ENCODE peak calls at places on chromosomes 16 and 17, in eight cellular contexts. One of them, this sample, is unnamed. For H3K4me1, the result is how much of the 10 kb centered on the place peaks cover.

GRCh38 chr16:590165-590874 is 454 bp downstream of the RAB40C start:
- DNase-seq in CD8-positive, alpha-beta T cell: peak
- DNase-seq in colonic mucosa: no peak
- DNase-seq in thoracic aorta: no peak
- DNase-seq in CD8-positive, alpha-beta memory T cell: no peak
- DNase-seq in adrenal gland: no peak
- DNase-seq in heart left ventricle: no peak
- DNase-seq in HCT116: no peak
- DNase-seq in this sample: no peak

GRCh38 chr16:3735541-3735940 is 18.2 kb upstream of the TRAP1 start:
- DNase-seq in colonic mucosa: no peak
- DNase-seq in HCT116: no peak
- DNase-seq in heart left ventricle: no peak
- DNase-seq in thoracic aorta: no peak
- DNase-seq in adrenal gland: no peak
- DNase-seq in CD8-positive, alpha-beta memory T cell: no peak
- DNase-seq in CD8-positive, alpha-beta T cell: no peak
- DNase-seq in this sample: no peak

GRCh38 chr17:1754430-1755112 is 7.3 kb upstream of the SERPINF1 start:
- DNase-seq in CD8-positive, alpha-beta memory T cell: no peak
- DNase-seq in thoracic aorta: no peak
- DNase-seq in colonic mucosa: no peak
- DNase-seq in heart left ventricle: no peak
- DNase-seq in CD8-positive, alpha-beta T cell: no peak
- DNase-seq in HCT116: no peak
- DNase-seq in adrenal gland: no peak
- DNase-seq in this sample: no peak

GRCh38 chr16:23514381-23515152 is 4.3 kb upstream of the GGA2 start:
- DNase-seq in CD8-positive, alpha-beta memory T cell: no peak
- DNase-seq in HCT116: no peak
- DNase-seq in heart left ventricle: no peak
- DNase-seq in thoracic aorta: no peak
- DNase-seq in CD8-positive, alpha-beta T cell: peak
- DNase-seq in adrenal gland: no peak
- DNase-seq in colonic mucosa: no peak
- DNase-seq in this sample: no peak

GRCh38 chr17:43779145-43780125 is 658 bp upstream of the DUSP3 start:
- DNase-seq in thoracic aorta: no peak
- DNase-seq in colonic mucosa: no peak
- DNase-seq in HCT116: peak
- DNase-seq in adrenal gland: no peak
- DNase-seq in CD8-positive, alpha-beta memory T cell: no peak
- DNase-seq in heart left ventricle: no peak
- DNase-seq in CD8-positive, alpha-beta T cell: no peak
- DNase-seq in this sample: no peak

GRCh38 chr16:83992624-83993023 is 24.6 kb downstream of the NECAB2 start:
- DNase-seq in heart left ventricle: peak
- DNase-seq in colonic mucosa: no peak
- DNase-seq in CD8-positive, alpha-beta T cell: no peak
- DNase-seq in CD8-positive, alpha-beta memory T cell: no peak
- DNase-seq in HCT116: no peak
- DNase-seq in adrenal gland: peak
- DNase-seq in thoracic aorta: no peak
- DNase-seq in this sample: no peak

GRCh38 chr17:37507108-37507507 is 17.4 kb downstream of the DUSP14 start:
- DNase-seq in colonic mucosa: no peak
- DNase-seq in CD8-positive, alpha-beta T cell: no peak
- DNase-seq in thoracic aorta: no peak
- DNase-seq in adrenal gland: no peak
- DNase-seq in heart left ventricle: no peak
- DNase-seq in CD8-positive, alpha-beta memory T cell: no peak
- DNase-seq in HCT116: no peak
- DNase-seq in this sample: no peak

GRCh38 chr17:60554377-60554788 is 28.3 kb upstream of the APPBP2 start:
- DNase-seq in adrenal gland: peak
- DNase-seq in CD8-positive, alpha-beta memory T cell: no peak
- DNase-seq in HCT116: no peak
- DNase-seq in colonic mucosa: no peak
- DNase-seq in heart left ventricle: no peak
- DNase-seq in CD8-positive, alpha-beta T cell: no peak
- DNase-seq in thoracic aorta: no peak
- DNase-seq in this sample: no peak

GRCh38 chr17:31726980-31727427 is 132.0 kb downstream of the COPRS start:
- DNase-seq in CD8-positive, alpha-beta T cell: no peak
- DNase-seq in HCT116: no peak
- DNase-seq in heart left ventricle: no peak
- DNase-seq in adrenal gland: no peak
- DNase-seq in thoracic aorta: no peak
- DNase-seq in CD8-positive, alpha-beta memory T cell: no peak
- DNase-seq in colonic mucosa: no peak
- DNase-seq in this sample: no peak

GRCh38 chr16:16141141-16141540 is 82.2 kb downstream of the ABCC6 start:
- DNase-seq in thoracic aorta: no peak
- DNase-seq in adrenal gland: no peak
- DNase-seq in colonic mucosa: no peak
- DNase-seq in heart left ventricle: no peak
- DNase-seq in CD8-positive, alpha-beta memory T cell: no peak
- DNase-seq in CD8-positive, alpha-beta T cell: no peak
- DNase-seq in HCT116: no peak
- DNase-seq in this sample: no peak

GRCh38 chr17:74437702-74438101 is 5.8 kb downstream of the GPRC5C start:
- DNase-seq in adrenal gland: no peak
- DNase-seq in colonic mucosa: no peak
- DNase-seq in CD8-positive, alpha-beta T cell: no peak
- DNase-seq in CD8-positive, alpha-beta memory T cell: no peak
- DNase-seq in HCT116: peak
- DNase-seq in thoracic aorta: no peak
- DNase-seq in heart left ventricle: no peak
- DNase-seq in this sample: no peak

GRCh38 chr16:629289-630023 is 1.3 kb upstream of the WFIKKN1 start:
- DNase-seq in adrenal gland: no peak
- DNase-seq in heart left ventricle: no peak
- DNase-seq in CD8-positive, alpha-beta memory T cell: no peak
- DNase-seq in thoracic aorta: no peak
- DNase-seq in colonic mucosa: peak
- DNase-seq in HCT116: no peak
- DNase-seq in CD8-positive, alpha-beta T cell: no peak
- DNase-seq in this sample: no peak

DNA sequence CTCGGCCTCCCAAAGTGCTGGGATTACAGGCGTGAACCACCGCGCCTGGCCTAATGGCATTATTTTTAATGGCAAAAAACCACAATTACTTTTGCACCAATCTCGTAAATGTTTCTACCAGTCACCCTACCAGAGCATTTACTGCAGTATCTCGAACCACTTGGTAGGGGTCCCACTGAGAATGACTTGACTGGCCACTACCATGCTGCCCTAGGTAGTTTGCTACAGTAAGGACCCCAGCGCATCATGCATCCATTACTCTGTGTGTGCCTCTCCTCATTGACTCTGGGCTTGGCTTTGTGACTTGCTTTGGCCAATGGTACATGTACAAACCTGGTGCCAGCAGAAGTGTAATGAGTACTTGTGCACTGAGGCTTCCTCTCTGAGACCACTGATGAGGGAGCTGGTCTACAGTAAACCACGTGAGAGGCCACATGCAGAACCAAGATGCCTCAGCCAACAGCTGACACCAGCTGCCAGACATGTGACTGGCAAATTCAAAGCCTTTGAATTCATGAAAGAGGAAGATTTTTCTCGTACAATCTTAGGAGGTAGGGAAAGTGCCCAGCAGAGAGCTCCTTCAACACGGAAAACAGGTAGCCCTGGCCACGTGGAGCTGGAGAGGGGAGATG is 421.7 kb upstream of the C16orf82 start:
- DNase-seq in colonic mucosa: no peak
- DNase-seq in heart left ventricle: no peak
- DNase-seq in thoracic aorta: no peak
- DNase-seq in CD8-positive, alpha-beta memory T cell: no peak
- DNase-seq in CD8-positive, alpha-beta T cell: no peak
- DNase-seq in adrenal gland: no peak
- DNase-seq in HCT116: no peak
- DNase-seq in this sample: no peak
- H3K27ac ChIP-seq in colonic mucosa: no peak
- H3K27ac ChIP-seq in heart left ventricle: no peak
- H3K27ac ChIP-seq in thoracic aorta: no peak
- H3K27ac ChIP-seq in CD8-positive, alpha-beta memory T cell: no peak
- H3K27ac ChIP-seq in CD8-positive, alpha-beta T cell: no peak
- H3K27ac ChIP-seq in adrenal gland: no peak
- H3K27ac ChIP-seq in HCT116: no peak
- H3K27ac ChIP-seq in this sample: no peak

DNA sequence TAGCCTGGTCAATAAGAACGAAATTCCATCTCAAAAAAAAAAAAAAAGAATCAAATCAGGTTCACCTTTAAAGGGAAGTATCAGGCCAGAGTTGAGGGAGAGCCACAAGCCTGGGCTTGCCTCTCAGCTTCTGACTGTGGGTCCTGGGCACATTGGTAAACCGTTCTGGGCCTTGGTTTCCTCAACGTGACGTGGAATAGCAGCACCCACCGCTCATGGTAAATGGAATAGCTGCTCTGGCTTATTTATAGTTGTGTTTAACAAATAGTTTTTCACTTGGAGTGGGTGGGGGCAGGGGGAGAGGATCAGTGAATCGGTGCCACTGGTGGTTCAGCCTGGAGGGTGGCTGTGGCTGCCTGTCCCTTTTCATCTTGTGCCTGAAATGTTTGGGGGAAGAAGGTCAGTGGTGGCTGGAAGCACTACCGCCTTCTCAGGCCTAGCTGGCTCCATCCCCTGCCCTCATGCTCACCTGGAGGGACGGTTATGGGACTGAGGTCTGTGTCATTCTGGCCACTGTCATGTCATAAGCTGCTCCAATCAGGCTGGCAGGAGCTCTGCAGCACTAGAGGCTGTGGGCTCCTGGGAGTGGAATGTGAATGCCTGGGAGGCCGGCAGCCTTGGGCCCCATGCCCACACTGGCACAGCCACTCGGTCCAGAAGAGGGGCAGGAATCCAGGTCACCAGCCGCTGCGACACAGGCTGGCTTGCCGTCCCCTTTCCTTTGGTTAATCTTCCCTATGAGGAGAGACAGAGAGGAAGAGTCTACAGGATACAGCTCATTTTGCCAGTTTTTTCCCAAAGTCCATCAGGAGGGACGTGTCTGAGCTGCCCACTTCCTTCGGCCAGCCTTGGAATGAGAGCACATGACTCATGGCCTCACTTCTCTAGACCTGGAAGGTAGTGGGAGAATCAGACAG is 27.0 kb downstream of the CCR7 start:
- DNase-seq in thoracic aorta: no peak
- DNase-seq in HCT116: no peak
- DNase-seq in adrenal gland: peak
- DNase-seq in heart left ventricle: peak
- DNase-seq in CD8-positive, alpha-beta T cell: peak
- DNase-seq in CD8-positive, alpha-beta memory T cell: no peak
- DNase-seq in colonic mucosa: no peak
- DNase-seq in this sample: no peak
- H3K4me1 ChIP-seq in thoracic aorta: under half
- H3K4me1 ChIP-seq in HCT116: under half
- H3K4me1 ChIP-seq in adrenal gland: under half
- H3K4me1 ChIP-seq in heart left ventricle: under half
- H3K4me1 ChIP-seq in CD8-positive, alpha-beta T cell: half or more
- H3K4me1 ChIP-seq in CD8-positive, alpha-beta memory T cell: half or more
- H3K4me1 ChIP-seq in colonic mucosa: under half
- H3K4me1 ChIP-seq in this sample: under half

GRCh38 chr17:5770556-5771270 is 186.4 kb upstream of the NLRP1 start:
- DNase-seq in CD8-positive, alpha-beta T cell: no peak
- DNase-seq in adrenal gland: no peak
- DNase-seq in colonic mucosa: no peak
- DNase-seq in heart left ventricle: no peak
- DNase-seq in HCT116: no peak
- DNase-seq in CD8-positive, alpha-beta memory T cell: no peak
- DNase-seq in thoracic aorta: no peak
- DNase-seq in this sample: no peak

GRCh38 chr17:5772720-5773119 is 188.4 kb upstream of the NLRP1 start:
- DNase-seq in heart left ventricle: no peak
- DNase-seq in colonic mucosa: no peak
- DNase-seq in thoracic aorta: no peak
- DNase-seq in CD8-positive, alpha-beta memory T cell: no peak
- DNase-seq in adrenal gland: no peak
- DNase-seq in HCT116: no peak
- DNase-seq in CD8-positive, alpha-beta T cell: no peak
- DNase-seq in this sample: no peak

GRCh38 chr17:5775098-5775497 is 190.8 kb upstream of the NLRP1 start:
- DNase-seq in adrenal gland: no peak
- DNase-seq in colonic mucosa: no peak
- DNase-seq in CD8-positive, alpha-beta T cell: no peak
- DNase-seq in thoracic aorta: no peak
- DNase-seq in HCT116: no peak
- DNase-seq in CD8-positive, alpha-beta memory T cell: no peak
- DNase-seq in heart left ventricle: no peak
- DNase-seq in this sample: no peak

GRCh38 chr17:5773942-5774341 is 189.6 kb upstream of the NLRP1 start:
- DNase-seq in CD8-positive, alpha-beta T cell: no peak
- DNase-seq in colonic mucosa: no peak
- DNase-seq in CD8-positive, alpha-beta memory T cell: no peak
- DNase-seq in heart left ventricle: no peak
- DNase-seq in HCT116: no peak
- DNase-seq in adrenal gland: no peak
- DNase-seq in thoracic aorta: no peak
- DNase-seq in this sample: no peak

GRCh38 chr17:5769936-5770335 is 185.6 kb upstream of the NLRP1 start:
- DNase-seq in CD8-positive, alpha-beta T cell: no peak
- DNase-seq in adrenal gland: no peak
- DNase-seq in thoracic aorta: no peak
- DNase-seq in CD8-positive, alpha-beta memory T cell: no peak
- DNase-seq in colonic mucosa: no peak
- DNase-seq in heart left ventricle: no peak
- DNase-seq in HCT116: no peak
- DNase-seq in this sample: no peak
- H3K27ac ChIP-seq in CD8-positive, alpha-beta T cell: no peak
- H3K27ac ChIP-seq in adrenal gland: no peak
- H3K27ac ChIP-seq in thoracic aorta: no peak
- H3K27ac ChIP-seq in CD8-positive, alpha-beta memory T cell: no peak
- H3K27ac ChIP-seq in colonic mucosa: no peak
- H3K27ac ChIP-seq in heart left ventricle: no peak
- H3K27ac ChIP-seq in HCT116: no peak
- H3K27ac ChIP-seq in this sample: no peak

DNA sequence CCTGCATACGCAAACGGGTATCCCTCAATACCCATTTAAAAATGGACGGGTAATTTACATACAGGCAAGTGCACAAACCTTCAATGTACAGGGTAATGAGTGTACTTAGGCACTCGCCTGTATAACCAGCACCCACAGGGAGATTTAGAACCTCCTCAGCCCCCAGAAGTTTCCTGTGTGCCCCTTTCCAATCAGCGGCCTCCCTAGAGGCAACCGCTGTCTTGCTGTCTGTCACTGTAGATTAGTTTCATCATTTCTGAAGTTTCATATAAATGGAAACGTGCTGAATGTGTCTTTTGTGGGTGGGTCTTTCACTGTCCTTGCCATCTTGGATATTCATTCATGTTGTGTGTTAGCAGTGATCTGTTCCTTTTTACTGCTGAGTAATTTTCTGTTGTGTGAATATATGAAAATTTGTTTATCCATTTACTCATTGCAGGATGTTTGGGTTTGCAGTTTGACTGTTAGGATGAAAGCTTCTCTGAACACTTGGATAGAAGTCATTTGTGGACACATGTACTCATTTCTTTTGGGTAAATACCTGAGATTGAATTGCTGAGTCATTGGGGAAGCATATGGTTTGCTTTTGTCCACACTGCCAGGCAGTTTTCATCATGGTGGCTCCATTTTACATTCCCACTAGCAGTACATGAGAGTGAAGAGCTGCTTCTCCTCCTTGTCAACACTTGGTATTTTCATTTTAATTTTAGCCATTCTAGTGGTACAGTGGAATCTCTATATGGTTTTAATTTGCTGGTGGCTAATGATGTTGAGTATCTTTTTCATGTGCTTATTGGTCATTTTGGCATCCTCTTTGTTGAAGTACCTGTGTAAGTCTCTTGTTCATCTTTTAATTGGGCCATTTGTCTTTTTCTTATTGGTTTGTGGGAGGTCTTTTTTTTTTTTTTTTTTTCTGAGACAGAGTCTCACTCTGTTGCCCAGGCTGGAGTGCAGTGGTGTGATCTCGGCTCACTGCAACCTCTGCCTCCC is 2.1 kb upstream of the ADCY7 start:
- DNase-seq in heart left ventricle: no peak
- DNase-seq in HCT116: no peak
- DNase-seq in thoracic aorta: no peak
- DNase-seq in CD8-positive, alpha-beta T cell: no peak
- DNase-seq in colonic mucosa: no peak
- DNase-seq in CD8-positive, alpha-beta memory T cell: no peak
- DNase-seq in adrenal gland: no peak
- DNase-seq in this sample: no peak
- H3K4me1 ChIP-seq in heart left ventricle: under half
- H3K4me1 ChIP-seq in HCT116: under half
- H3K4me1 ChIP-seq in thoracic aorta: under half
- H3K4me1 ChIP-seq in CD8-positive, alpha-beta T cell: half or more
- H3K4me1 ChIP-seq in colonic mucosa: under half
- H3K4me1 ChIP-seq in CD8-positive, alpha-beta memory T cell: under half
- H3K4me1 ChIP-seq in adrenal gland: under half
- H3K4me1 ChIP-seq in this sample: under half